ENCODE peak calls at places on chromosome 4, in ten cellular contexts. One of them, this sample, is unnamed.

GRCh38 chr4:119659576-119659975 is 31.0 kb upstream of the PDE5A start:
- DNase-seq in OCI-LY7: no peak
- DNase-seq in DND-41: no peak
- DNase-seq in testis: no peak
- DNase-seq in psoas muscle: no peak
- DNase-seq in bronchial epithelial cell: no peak
- DNase-seq in body of pancreas: no peak
- DNase-seq in SK-N-SH: no peak
- DNase-seq in AG09309: no peak
- DNase-seq in fibroblast of mammary gland: no peak
- DNase-seq in this sample: no peak

GRCh38 chr4:1326751-1327525 is 20.1 kb upstream of the UVSSA start:
- DNase-seq in OCI-LY7: no peak
- DNase-seq in DND-41: no peak
- DNase-seq in testis: no peak
- DNase-seq in psoas muscle: peak
- DNase-seq in bronchial epithelial cell: no peak
- DNase-seq in body of pancreas: no peak
- DNase-seq in SK-N-SH: no peak
- DNase-seq in AG09309: no peak
- DNase-seq in fibroblast of mammary gland: no peak
- DNase-seq in this sample: no peak

GRCh38 chr4:114466299-114466698 is 132.3 kb upstream of the UGT8 start:
- DNase-seq in OCI-LY7: no peak
- DNase-seq in DND-41: no peak
- DNase-seq in testis: no peak
- DNase-seq in psoas muscle: no peak
- DNase-seq in bronchial epithelial cell: no peak
- DNase-seq in body of pancreas: no peak
- DNase-seq in SK-N-SH: no peak
- DNase-seq in AG09309: no peak
- DNase-seq in fibroblast of mammary gland: no peak
- DNase-seq in this sample: no peak

GRCh38 chr4:47145630-47146029 is 114.3 kb downstream of the GABRB1 start:
- DNase-seq in OCI-LY7: no peak
- DNase-seq in DND-41: no peak
- DNase-seq in testis: peak
- DNase-seq in psoas muscle: no peak
- DNase-seq in bronchial epithelial cell: peak
- DNase-seq in body of pancreas: no peak
- DNase-seq in SK-N-SH: no peak
- DNase-seq in AG09309: no peak
- DNase-seq in fibroblast of mammary gland: peak
- DNase-seq in this sample: peak

GRCh38 chr4:87410669-87411068 is 11.7 kb upstream of the NUDT9 start:
- DNase-seq in OCI-LY7: no peak
- DNase-seq in DND-41: no peak
- DNase-seq in testis: no peak
- DNase-seq in psoas muscle: no peak
- DNase-seq in bronchial epithelial cell: no peak
- DNase-seq in body of pancreas: no peak
- DNase-seq in SK-N-SH: no peak
- DNase-seq in AG09309: no peak
- DNase-seq in fibroblast of mammary gland: no peak
- DNase-seq in this sample: no peak

GRCh38 chr4:35970366-35970960 is 273.9 kb downstream of the ARAP2 start:
- DNase-seq in OCI-LY7: no peak
- DNase-seq in DND-41: no peak
- DNase-seq in testis: no peak
- DNase-seq in psoas muscle: no peak
- DNase-seq in bronchial epithelial cell: no peak
- DNase-seq in body of pancreas: no peak
- DNase-seq in SK-N-SH: no peak
- DNase-seq in AG09309: no peak
- DNase-seq in fibroblast of mammary gland: no peak
- DNase-seq in this sample: peak

GRCh38 chr4:81180916-81181315 is 34.1 kb downstream of the PRKG2 start:
- DNase-seq in OCI-LY7: no peak
- DNase-seq in DND-41: no peak
- DNase-seq in testis: no peak
- DNase-seq in psoas muscle: no peak
- DNase-seq in bronchial epithelial cell: peak
- DNase-seq in body of pancreas: no peak
- DNase-seq in SK-N-SH: no peak
- DNase-seq in AG09309: no peak
- DNase-seq in fibroblast of mammary gland: peak
- DNase-seq in this sample: no peak

GRCh38 chr4:91826186-91826585 is 477.6 kb upstream of the GRID2 start:
- DNase-seq in OCI-LY7: no peak
- DNase-seq in DND-41: no peak
- DNase-seq in testis: no peak
- DNase-seq in psoas muscle: no peak
- DNase-seq in bronchial epithelial cell: peak
- DNase-seq in body of pancreas: no peak
- DNase-seq in SK-N-SH: no peak
- DNase-seq in AG09309: no peak
- DNase-seq in fibroblast of mammary gland: no peak
- DNase-seq in this sample: no peak

GRCh38 chr4:24862073-24862751 is 50.6 kb downstream of the CCDC149 start:
- DNase-seq in OCI-LY7: no peak
- DNase-seq in DND-41: no peak
- DNase-seq in testis: no peak
- DNase-seq in psoas muscle: no peak
- DNase-seq in bronchial epithelial cell: no peak
- DNase-seq in body of pancreas: no peak
- DNase-seq in SK-N-SH: no peak
- DNase-seq in AG09309: no peak
- DNase-seq in fibroblast of mammary gland: no peak
- DNase-seq in this sample: peak

GRCh38 chr4:24857996-24858395 is 54.8 kb downstream of the CCDC149 start:
- DNase-seq in OCI-LY7: no peak
- DNase-seq in DND-41: no peak
- DNase-seq in testis: no peak
- DNase-seq in psoas muscle: no peak
- DNase-seq in bronchial epithelial cell: peak
- DNase-seq in body of pancreas: no peak
- DNase-seq in SK-N-SH: no peak
- DNase-seq in AG09309: peak
- DNase-seq in fibroblast of mammary gland: peak
- DNase-seq in this sample: no peak

GRCh38 chr4:24856586-24856985 is 56.3 kb downstream of the CCDC149 start:
- DNase-seq in OCI-LY7: no peak
- DNase-seq in DND-41: no peak
- DNase-seq in testis: no peak
- DNase-seq in psoas muscle: no peak
- DNase-seq in bronchial epithelial cell: no peak
- DNase-seq in body of pancreas: no peak
- DNase-seq in SK-N-SH: peak
- DNase-seq in AG09309: no peak
- DNase-seq in fibroblast of mammary gland: peak
- DNase-seq in this sample: peak

GRCh38 chr4:24855741-24856140 is 57.1 kb downstream of the CCDC149 start:
- DNase-seq in OCI-LY7: no peak
- DNase-seq in DND-41: no peak
- DNase-seq in testis: no peak
- DNase-seq in psoas muscle: no peak
- DNase-seq in bronchial epithelial cell: no peak
- DNase-seq in body of pancreas: no peak
- DNase-seq in SK-N-SH: no peak
- DNase-seq in AG09309: no peak
- DNase-seq in fibroblast of mammary gland: no peak
- DNase-seq in this sample: no peak

GRCh38 chr4:24858550-24858949 is 54.3 kb downstream of the CCDC149 start:
- DNase-seq in OCI-LY7: no peak
- DNase-seq in DND-41: no peak
- DNase-seq in testis: no peak
- DNase-seq in psoas muscle: no peak
- DNase-seq in bronchial epithelial cell: no peak
- DNase-seq in body of pancreas: no peak
- DNase-seq in SK-N-SH: no peak
- DNase-seq in AG09309: no peak
- DNase-seq in fibroblast of mammary gland: no peak
- DNase-seq in this sample: no peak
- H3K4me3 ChIP-seq in OCI-LY7: no peak
- H3K4me3 ChIP-seq in DND-41: no peak
- H3K4me3 ChIP-seq in testis: no peak
- H3K4me3 ChIP-seq in psoas muscle: no peak
- H3K4me3 ChIP-seq in bronchial epithelial cell: no peak
- H3K4me3 ChIP-seq in body of pancreas: no peak
- H3K4me3 ChIP-seq in SK-N-SH: no peak
- H3K4me3 ChIP-seq in AG09309: no peak
- H3K4me3 ChIP-seq in fibroblast of mammary gland: no peak
- H3K4me3 ChIP-seq in this sample: no peak

GRCh38 chr4:100906973-100907372 is 389.2 kb upstream of the EMCN start:
- DNase-seq in OCI-LY7: no peak
- DNase-seq in DND-41: no peak
- DNase-seq in testis: no peak
- DNase-seq in psoas muscle: no peak
- DNase-seq in bronchial epithelial cell: no peak
- DNase-seq in body of pancreas: no peak
- DNase-seq in SK-N-SH: no peak
- DNase-seq in AG09309: no peak
- DNase-seq in fibroblast of mammary gland: no peak
- DNase-seq in this sample: no peak

GRCh38 chr4:100908540-100908939 is 390.7 kb upstream of the EMCN start:
- DNase-seq in OCI-LY7: no peak
- DNase-seq in DND-41: no peak
- DNase-seq in testis: no peak
- DNase-seq in psoas muscle: no peak
- DNase-seq in bronchial epithelial cell: no peak
- DNase-seq in body of pancreas: no peak
- DNase-seq in SK-N-SH: no peak
- DNase-seq in AG09309: no peak
- DNase-seq in fibroblast of mammary gland: no peak
- DNase-seq in this sample: no peak

GRCh38 chr4:100913685-100914084 is 395.9 kb upstream of the EMCN start:
- DNase-seq in OCI-LY7: no peak
- DNase-seq in DND-41: peak
- DNase-seq in testis: no peak
- DNase-seq in psoas muscle: no peak
- DNase-seq in bronchial epithelial cell: no peak
- DNase-seq in body of pancreas: no peak
- DNase-seq in SK-N-SH: no peak
- DNase-seq in AG09309: no peak
- DNase-seq in fibroblast of mammary gland: no peak
- DNase-seq in this sample: no peak

DNA sequence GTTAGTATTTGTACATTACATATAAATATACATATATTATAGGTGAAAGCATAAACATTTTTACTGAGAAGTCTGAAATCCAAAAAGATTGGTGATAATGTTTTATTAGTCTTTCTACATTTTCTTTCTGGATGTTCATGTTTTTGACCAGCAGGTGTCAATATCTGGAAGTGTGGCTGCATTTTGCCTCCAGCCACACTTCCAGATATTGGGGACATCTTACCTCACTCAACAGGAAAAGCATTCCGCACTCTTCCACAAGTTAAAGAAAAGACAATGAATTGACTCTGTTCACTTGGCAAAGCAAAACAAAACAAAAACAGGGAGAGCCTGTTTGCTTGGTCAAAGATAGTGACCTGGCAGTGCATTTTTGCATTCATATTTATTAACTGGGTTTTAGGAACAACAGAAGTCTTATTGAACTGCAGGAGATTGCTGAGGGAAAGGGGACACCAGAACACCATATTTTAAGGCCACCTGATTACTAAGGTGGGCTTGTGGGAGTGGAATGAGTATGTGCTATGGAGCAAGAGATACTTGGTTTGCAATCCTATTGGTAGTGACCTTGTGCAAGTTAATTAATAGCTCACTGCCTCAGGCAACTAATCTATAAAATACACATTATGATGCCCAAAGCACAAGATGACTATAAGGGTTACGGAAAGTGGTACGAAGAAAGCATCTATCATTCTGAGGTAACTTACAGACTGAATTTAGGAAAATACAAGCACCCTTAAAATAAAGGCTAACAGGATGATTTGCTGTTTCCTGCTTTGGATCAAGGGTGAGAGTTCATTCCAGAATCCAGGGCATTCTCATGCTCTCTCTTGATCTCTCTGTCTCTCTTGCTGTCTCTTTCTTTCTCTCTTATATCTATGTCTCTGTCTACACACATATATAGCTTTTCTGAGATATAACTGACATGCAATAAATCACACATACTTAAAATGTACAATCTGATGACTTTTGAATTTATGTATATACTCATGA is 389.9 kb upstream of the EMCN start:
- DNase-seq in OCI-LY7: no peak
- DNase-seq in DND-41: no peak
- DNase-seq in testis: no peak
- DNase-seq in psoas muscle: no peak
- DNase-seq in bronchial epithelial cell: peak
- DNase-seq in body of pancreas: no peak
- DNase-seq in SK-N-SH: no peak
- DNase-seq in AG09309: no peak
- DNase-seq in fibroblast of mammary gland: peak
- DNase-seq in this sample: no peak
- TF ChIP-seq CTCF in OCI-LY7: peak
- TF ChIP-seq CTCF in DND-41: peak
- TF ChIP-seq CTCF in testis: no peak
- TF ChIP-seq CTCF in psoas muscle: peak
- TF ChIP-seq CTCF in bronchial epithelial cell: peak
- TF ChIP-seq CTCF in body of pancreas: no peak
- TF ChIP-seq CTCF in SK-N-SH: peak
- TF ChIP-seq CTCF in AG09309: peak
- TF ChIP-seq CTCF in fibroblast of mammary gland: peak
- TF ChIP-seq CTCF in this sample: no peak

GRCh38 chr4:94571720-94572119 is 120.0 kb downstream of the PDLIM5 start:
- DNase-seq in OCI-LY7: no peak
- DNase-seq in DND-41: no peak
- DNase-seq in testis: no peak
- DNase-seq in psoas muscle: no peak
- DNase-seq in bronchial epithelial cell: no peak
- DNase-seq in body of pancreas: no peak
- DNase-seq in SK-N-SH: no peak
- DNase-seq in AG09309: no peak
- DNase-seq in fibroblast of mammary gland: no peak
- DNase-seq in this sample: no peak
- H3K4me3 ChIP-seq in OCI-LY7: no peak
- H3K4me3 ChIP-seq in DND-41: no peak
- H3K4me3 ChIP-seq in testis: no peak
- H3K4me3 ChIP-seq in psoas muscle: no peak
- H3K4me3 ChIP-seq in bronchial epithelial cell: no peak
- H3K4me3 ChIP-seq in body of pancreas: no peak
- H3K4me3 ChIP-seq in SK-N-SH: no peak
- H3K4me3 ChIP-seq in AG09309: no peak
- H3K4me3 ChIP-seq in fibroblast of mammary gland: no peak
- H3K4me3 ChIP-seq in this sample: no peak

GRCh38 chr4:15648600-15648999 is 6.6 kb downstream of the FBXL5 start:
- DNase-seq in OCI-LY7: no peak
- DNase-seq in DND-41: no peak
- DNase-seq in testis: no peak
- DNase-seq in psoas muscle: no peak
- DNase-seq in bronchial epithelial cell: no peak
- DNase-seq in body of pancreas: no peak
- DNase-seq in SK-N-SH: no peak
- DNase-seq in AG09309: no peak
- DNase-seq in fibroblast of mammary gland: no peak
- DNase-seq in this sample: peak

GRCh38 chr4:15652191-15652590 is 3.0 kb downstream of the FBXL5 start:
- DNase-seq in OCI-LY7: no peak
- DNase-seq in DND-41: no peak
- DNase-seq in testis: no peak
- DNase-seq in psoas muscle: no peak
- DNase-seq in bronchial epithelial cell: no peak
- DNase-seq in body of pancreas: no peak
- DNase-seq in SK-N-SH: no peak
- DNase-seq in AG09309: no peak
- DNase-seq in fibroblast of mammary gland: no peak
- DNase-seq in this sample: no peak

GRCh38 chr4:15651682-15652081 is 3.5 kb downstream of the FBXL5 start:
- DNase-seq in OCI-LY7: no peak
- DNase-seq in DND-41: peak
- DNase-seq in testis: no peak
- DNase-seq in psoas muscle: no peak
- DNase-seq in bronchial epithelial cell: no peak
- DNase-seq in body of pancreas: no peak
- DNase-seq in SK-N-SH: no peak
- DNase-seq in AG09309: no peak
- DNase-seq in fibroblast of mammary gland: peak
- DNase-seq in this sample: peak

GRCh38 chr4:15653430-15653829 is 1.7 kb downstream of the FBXL5 start:
- DNase-seq in OCI-LY7: no peak
- DNase-seq in DND-41: no peak
- DNase-seq in testis: no peak
- DNase-seq in psoas muscle: no peak
- DNase-seq in bronchial epithelial cell: no peak
- DNase-seq in body of pancreas: no peak
- DNase-seq in SK-N-SH: no peak
- DNase-seq in AG09309: no peak
- DNase-seq in fibroblast of mammary gland: no peak
- DNase-seq in this sample: no peak

DNA sequence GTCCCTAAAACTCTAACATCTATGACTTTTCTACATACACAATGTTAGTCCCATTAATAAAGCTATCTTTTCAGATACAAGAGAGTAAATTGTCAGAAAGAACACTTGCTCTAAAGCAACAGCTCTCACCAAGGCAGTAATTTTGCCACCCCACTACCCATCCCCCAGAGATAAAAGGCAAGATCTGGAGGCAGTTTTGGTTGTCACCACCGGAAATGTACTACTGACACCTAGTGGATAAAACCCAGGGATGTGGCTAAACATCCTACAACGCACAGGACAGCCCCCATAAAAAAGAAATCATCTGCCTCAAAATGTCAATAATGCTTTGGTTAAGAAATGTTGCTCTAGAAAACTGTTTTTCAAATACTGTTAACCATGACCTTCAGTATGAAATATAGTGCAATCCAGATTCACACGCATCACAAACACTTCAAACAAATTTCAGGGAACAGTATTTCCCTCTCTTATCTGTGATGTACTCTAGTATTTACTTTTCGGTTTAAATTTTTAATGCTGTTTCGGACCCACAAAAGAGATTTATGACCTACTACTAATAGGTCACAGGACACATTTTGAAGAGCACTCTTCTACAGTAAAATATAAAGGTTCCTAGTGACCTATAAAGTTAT is 5.1 kb downstream of the FBXL5 start:
- DNase-seq in OCI-LY7: peak
- DNase-seq in DND-41: peak
- DNase-seq in testis: peak
- DNase-seq in psoas muscle: no peak
- DNase-seq in bronchial epithelial cell: peak
- DNase-seq in body of pancreas: peak
- DNase-seq in SK-N-SH: peak
- DNase-seq in AG09309: peak
- DNase-seq in fibroblast of mammary gland: peak
- DNase-seq in this sample: peak
- TF ChIP-seq CTCF in OCI-LY7: peak
- TF ChIP-seq CTCF in DND-41: peak
- TF ChIP-seq CTCF in testis: peak
- TF ChIP-seq CTCF in psoas muscle: peak
- TF ChIP-seq CTCF in bronchial epithelial cell: peak
- TF ChIP-seq CTCF in body of pancreas: peak
- TF ChIP-seq CTCF in SK-N-SH: peak
- TF ChIP-seq CTCF in AG09309: peak
- TF ChIP-seq CTCF in fibroblast of mammary gland: peak
- TF ChIP-seq CTCF in this sample: peak